ENCODE peak calls at places on chromosome 14, in eight cellular contexts. Q is NCI-H510A treated with DMSO at 0.1 percent for 48 hours, W is spleen, L is endothelial cell, Y is NAMALWA, I is Right ventricle myocardium superior, H is HT1080, T is WTC11. F is an unnamed sample.

GRCh38 chr14:60655898-60656754 is 6.8 kb upstream of the SIX1 start:
- DNase-seq in I (no peak), T (peak; percentile 51), Q (peak; percentile 25), Y (no peak), L (peak; percentile 18), H (no peak), W (no peak), F (no peak)

GRCh38 chr14:56390859-56391258 is 188.7 kb upstream of the TMEM260 start:
- DNase-seq in I (no peak), Q (no peak), W (no peak), H (no peak), Y (peak; percentile 0), L (no peak), T (no peak), F (no peak)

GRCh38 chr14:58643366-58643765 is 5.6 kb downstream of the DACT1 start:
- DNase-seq in I (no peak), W (no peak), H (no peak), T (no peak), L (no peak), Y (no peak), Q (no peak), F (no peak)

GRCh38 chr14:24425704-24426103 is 3.8 kb downstream of the CBLN3 start:
- DNase-seq in T (no peak), Q (no peak), W (no peak), Y (no peak), L (no peak), H (peak; percentile 34), I (no peak), F (no peak)

GRCh38 chr14:103520657-103521437 is 1.8 kb downstream of the CKB start:
- DNase-seq in Q (peak; percentile 84), L (peak; percentile 68), Y (peak; percentile 62), W (peak; percentile 92), I (peak; percentile 92), T (peak; percentile 79), H (peak; percentile 70), F (peak; percentile 99)

GRCh38 chr14:101068293-101068957 is 164.9 kb upstream of the RTL1 start:
- DNase-seq in Y (no peak), Q (no peak), I (peak; percentile 27), L (no peak), T (peak; percentile 8), W (peak; percentile 62), H (no peak), F (no peak)

GRCh38 chr14:20560961-20561360 is at the start of gene RNASE9:
- DNase-seq in Y (peak; percentile 30), Q (no peak), I (no peak), H (no peak), T (no peak), W (no peak), L (no peak), F (no peak)

GRCh38 chr14:67004521-67004920 is 184.7 kb upstream of the GARIN2 start:
- DNase-seq in W (no peak), Q (no peak), L (no peak), T (no peak), Y (no peak), I (no peak), H (no peak), F (no peak)

GRCh38 chr14:96538663-96539317 is 36.6 kb downstream of the PAPOLA start:
- DNase-seq in L (no peak), W (no peak), Q (no peak), H (no peak), Y (no peak), T (no peak), I (no peak), F (no peak)

GRCh38 chr14:24943024-24943423 is 106.9 kb downstream of the STXBP6 start:
- DNase-seq in W (no peak), L (no peak), H (no peak), Q (peak; percentile 50), Y (no peak), I (peak; percentile 46), T (peak; percentile 69), F (no peak)

F was measured in 8988T.